ENCODE peak calls at places on chromosome 4, in eight cellular contexts. Q is heart right ventricle, M is nephron progenitor cell, Y is gastrocnemius medialis, P is right lobe of liver, Z is fibroblast of lung, X is ovary, B is HFFc6. L is an unnamed sample.
A peak's percentile ranks its signal among the peaks of the same experiment; 100 is the strongest.

GRCh38 chr4:158065176-158065575 is 107.6 kb downstream of the GASK1B start:
- DNase-seq in Q (no peak), M (no peak), Y (no peak), P (no peak), Z (no peak), X (no peak), B (no peak), L (no peak)

GRCh38 chr4:58740897-58741296 is 1630.7 kb upstream of the IGFBP7 start:
- DNase-seq in Q (no peak), M (no peak), Y (no peak), P (no peak), Z (no peak), X (no peak), B (no peak), L (no peak)

GRCh38 chr4:157792716-157793115 is 380.1 kb downstream of the GASK1B start:
- DNase-seq in Q (no peak), M (no peak), Y (no peak), P (no peak), Z (no peak), X (no peak), B (no peak), L (no peak)

GRCh38 chr4:4693258-4693657 is 151.4 kb upstream of the STX18 start:
- DNase-seq in Q (no peak), M (no peak), Y (no peak), P (no peak), Z (no peak), X (no peak), B (no peak), L (no peak)

GRCh38 chr4:105896984-105897760 is 1.9 kb downstream of the NPNT start:
- DNase-seq in Q (no peak), M (no peak), Y (no peak), P (no peak), Z (no peak), X (no peak), B (no peak), L (no peak)

GRCh38 chr4:13196721-13197120 is 287.4 kb downstream of the RAB28 start:
- DNase-seq in Q (peak; percentile 34), M (no peak), Y (no peak), P (no peak), Z (no peak), X (no peak), B (no peak), L (no peak)

GRCh38 chr4:1233641-1234277 is 15.2 kb downstream of the CTBP1 start:
- DNase-seq in Q (no peak), M (peak; percentile 3), Y (no peak), P (peak; percentile 26), Z (peak; percentile 70), X (peak; percentile 80), B (no peak), L (no peak)

GRCh38 chr4:176054942-176055341 is 10.7 kb upstream of the WDR17 start:
- DNase-seq in Q (no peak), M (no peak), Y (no peak), P (no peak), Z (no peak), X (no peak), B (no peak), L (no peak)

GRCh38 chr4:74431113-74431826 is 13.7 kb upstream of the AREG start:
- DNase-seq in Q (no peak), M (no peak), Y (no peak), P (no peak), Z (peak; percentile 92), X (no peak), B (no peak), L (no peak)

GRCh38 chr4:152462047-152462446 is 73.8 kb downstream of the FBXW7 start:
- DNase-seq in Q (no peak), M (no peak), Y (no peak), P (peak; percentile 33), Z (no peak), X (no peak), B (no peak), L (no peak)

GRCh38 chr4:168598191-168598590 is 101.3 kb downstream of the PALLD start:
- DNase-seq in Q (peak; percentile 48), M (no peak), Y (no peak), P (no peak), Z (no peak), X (no peak), B (peak; percentile 39), L (no peak)

GRCh38 chr4:151389316-151389715 is 19.7 kb upstream of the FHIP1A start:
- DNase-seq in Q (no peak), M (no peak), Y (no peak), P (no peak), Z (no peak), X (no peak), B (no peak), L (no peak)

GRCh38 chr4:140450352-140450751 is 22.9 kb upstream of the CLGN start:
- DNase-seq in Q (no peak), M (no peak), Y (no peak), P (no peak), Z (peak; percentile 30), X (no peak), B (no peak), L (no peak)

GRCh38 chr4:159685406-159686092 is 582.7 kb downstream of the RAPGEF2 start:
- DNase-seq in Q (no peak), M (no peak), Y (no peak), P (no peak), Z (no peak), X (no peak), B (no peak), L (no peak)

GRCh38 chr4:87978656-87979055 is 3.1 kb downstream of the SPP1 start:
- DNase-seq in Q (no peak), M (no peak), Y (no peak), P (no peak), Z (peak; percentile 25), X (no peak), B (peak; percentile 29), L (no peak)

GRCh38 chr4:113328514-113328913 is 279.1 kb downstream of the ANK2 start:
- DNase-seq in Q (no peak), M (peak; percentile 18), Y (no peak), P (no peak), Z (no peak), X (no peak), B (no peak), L (peak; percentile 64)
- TF ChIP-seq CTCF in Q (peak; percentile 46), M (peak; percentile 46), Y (no peak), P (peak; percentile 12), Z (peak; percentile 14), X (no peak), B (peak; percentile 51), L (peak; percentile 76)

DNA sequence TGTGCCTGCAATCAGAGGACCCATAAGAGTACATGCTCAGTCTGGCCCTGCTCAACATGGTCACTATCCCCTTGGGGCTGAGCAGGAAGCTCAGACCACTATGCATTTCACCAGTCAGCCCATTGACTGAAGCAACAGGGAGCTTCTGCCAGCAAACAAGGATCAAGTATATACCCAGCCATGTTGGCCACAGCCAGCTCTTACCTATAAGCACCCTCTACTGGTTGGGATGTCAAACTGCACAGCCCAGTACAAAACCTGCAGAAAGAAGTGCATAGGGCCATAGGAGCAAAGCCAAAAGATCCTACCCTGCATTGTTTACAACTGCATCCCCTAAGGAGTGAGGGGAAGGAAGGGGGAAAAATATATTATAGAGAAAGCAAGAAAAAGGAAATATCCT is 214.4 kb upstream of the CPEB2 start:
- DNase-seq in Q (no peak), M (no peak), Y (no peak), P (no peak), Z (peak; percentile 12), X (no peak), B (no peak), L (no peak)
- TF ChIP-seq CTCF in Q (no peak), M (peak; percentile 9), Y (no peak), P (peak; percentile 64), Z (peak; percentile 27), X (no peak), B (peak; percentile 66), L (peak; percentile 47)

GRCh38 chr4:84176061-84176460 is 323.0 kb downstream of the NKX6-1 start:
- DNase-seq in Q (no peak), M (no peak), Y (no peak), P (no peak), Z (no peak), X (no peak), B (no peak), L (no peak)

GRCh38 chr4:84167089-84167488 is 332.0 kb downstream of the NKX6-1 start:
- DNase-seq in Q (no peak), M (no peak), Y (no peak), P (no peak), Z (no peak), X (no peak), B (no peak), L (no peak)

GRCh38 chr4:84166486-84166885 is 332.6 kb downstream of the NKX6-1 start:
- DNase-seq in Q (no peak), M (no peak), Y (no peak), P (no peak), Z (no peak), X (no peak), B (no peak), L (no peak)

GRCh38 chr4:84167579-84167978 is 331.5 kb downstream of the NKX6-1 start:
- DNase-seq in Q (no peak), M (peak; percentile 7), Y (no peak), P (no peak), Z (no peak), X (no peak), B (no peak), L (peak; percentile 28)

DNA sequence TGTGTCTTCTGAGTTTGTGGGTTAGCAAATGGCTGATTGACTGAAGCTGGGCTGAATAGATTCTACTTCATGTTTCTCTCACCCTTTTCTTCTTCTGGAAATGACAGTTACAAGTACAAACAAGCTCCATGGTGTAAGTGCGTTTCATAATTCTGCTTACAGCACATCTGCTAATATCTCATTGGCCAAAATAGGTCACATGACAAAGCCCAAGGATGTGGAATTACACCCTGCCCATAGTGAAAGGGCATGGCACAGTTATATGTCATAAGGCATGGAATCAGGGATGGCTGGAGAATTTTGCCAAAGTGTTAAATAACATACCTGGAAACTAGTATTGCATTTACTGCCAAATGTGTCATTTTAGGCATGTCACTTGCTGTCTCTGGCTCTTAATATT is 327.2 kb downstream of the NKX6-1 start:
- DNase-seq in Q (no peak), M (no peak), Y (no peak), P (no peak), Z (no peak), X (no peak), B (no peak), L (no peak)
- TF ChIP-seq CTCF in Q (no peak), M (no peak), Y (no peak), P (no peak), Z (no peak), X (no peak), B (no peak), L (no peak)

GRCh38 chr4:2281575-2282343 is 19.9 kb upstream of the MXD4 start:
- DNase-seq in Q (no peak), M (no peak), Y (no peak), P (peak; percentile 16), Z (no peak), X (no peak), B (no peak), L (peak; percentile 7)

GRCh38 chr4:2284161-2284933 is 22.4 kb upstream of the MXD4 start:
- DNase-seq in Q (no peak), M (no peak), Y (no peak), P (peak; percentile 3), Z (no peak), X (peak; percentile 16), B (no peak), L (peak; percentile 3)

GRCh38 chr4:2277956-2278355 is 16.0 kb upstream of the MXD4 start:
- DNase-seq in Q (no peak), M (no peak), Y (no peak), P (peak; percentile 1), Z (no peak), X (no peak), B (no peak), L (no peak)

GRCh38 chr4:2283199-2283711 is 21.3 kb upstream of the MXD4 start:
- DNase-seq in Q (no peak), M (no peak), Y (no peak), P (no peak), Z (no peak), X (no peak), B (no peak), L (no peak)

GRCh38 chr4:2280531-2281300 is 18.8 kb upstream of the MXD4 start:
- DNase-seq in Q (no peak), M (no peak), Y (no peak), P (peak; percentile 20), Z (no peak), X (no peak), B (no peak), L (peak; percentile 9)
- TF ChIP-seq CTCF in Q (no peak), M (no peak), Y (no peak), P (peak; percentile 9), Z (no peak), X (no peak), B (peak; percentile 52), L (no peak)